ENCODE peak calls at places on chromosomes 7 and 10, in four cellular contexts. B is esophagus squamous epithelium, U is uterus, F is ascending aorta. D is an unnamed sample. For H3K9me3, the result is how much of the 10 kb centered on the place peaks cover.

GRCh38 chr7:45886931-45887667 is 1.2 kb upstream of the IGFBP1 start:
- DNase-seq in B (no peak), U (no peak), F (no peak), D (no peak)

GRCh38 chr7:11191574-11192220 is 218.0 kb downstream of the PHF14 start:
- DNase-seq in B (no peak), U (no peak), F (no peak), D (no peak)

GRCh38 chr7:105975770-105976428 is 12.8 kb downstream of the CDHR3 start:
- DNase-seq in B (no peak), U (no peak), F (no peak), D (no peak)

GRCh38 chr7:121069346-121070100 is 81.0 kb downstream of the CPED1 start:
- DNase-seq in B (no peak), U (peak), F (peak), D (no peak)

GRCh38 chr10:88996927-88997326 is 6.3 kb downstream of the FAS start:
- DNase-seq in B (no peak), U (no peak), F (no peak), D (no peak)

GRCh38 chr7:47573758-47574472 is 8.0 kb downstream of the TNS3 start:
- DNase-seq in B (no peak), U (peak), F (peak), D (no peak)

GRCh38 chr7:70805360-70805759 is 326.6 kb upstream of the GALNT17 start:
- DNase-seq in B (no peak), U (no peak), F (no peak), D (no peak)

GRCh38 chr10:101226506-101226887 is 2.8 kb downstream of the LBX1 start:
- DNase-seq in B (no peak), U (no peak), F (no peak), D (no peak)

GRCh38 chr7:43664681-43665080 is 64.6 kb downstream of the COA1 start:
- DNase-seq in B (no peak), U (no peak), F (no peak), D (no peak)

GRCh38 chr7:43671520-43671919 is 57.8 kb downstream of the COA1 start:
- DNase-seq in B (no peak), U (no peak), F (no peak), D (no peak)

GRCh38 chr7:43668035-43668434 is 61.3 kb downstream of the COA1 start:
- DNase-seq in B (no peak), U (no peak), F (no peak), D (no peak)

GRCh38 chr7:43666938-43667337 is 62.4 kb downstream of the COA1 start:
- DNase-seq in B (no peak), U (no peak), F (no peak), D (no peak)

GRCh38 chr7:43669286-43670081 is 59.8 kb downstream of the COA1 start:
- DNase-seq in B (no peak), U (no peak), F (no peak), D (peak)
- H3K9me3 ChIP-seq in B (under half), U (under half), F (under half), D (under half)

DNA sequence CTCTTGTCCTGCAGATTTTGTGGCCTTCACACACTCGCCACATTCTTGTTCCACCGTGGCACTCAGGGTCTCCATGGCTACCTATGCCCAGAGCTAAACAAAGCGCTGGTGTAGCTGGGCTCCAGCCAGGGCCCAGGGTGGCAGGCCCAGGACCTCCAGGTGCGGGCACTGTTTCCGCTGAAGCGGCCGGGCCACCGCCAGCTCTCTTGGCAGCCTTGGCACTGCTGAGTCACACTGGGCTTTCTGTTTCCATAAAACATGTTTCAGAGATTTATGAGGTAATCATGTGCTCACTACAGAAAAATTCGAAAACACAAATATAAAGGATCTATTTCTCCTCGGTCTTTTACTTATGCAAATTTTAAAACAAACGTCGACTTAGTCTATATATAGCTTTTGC is 51.3 kb downstream of the AOC1 start:
- DNase-seq in B (no peak), U (peak), F (peak), D (no peak)
- H3K9me3 ChIP-seq in B (under half), U (under half), F (under half), D (under half)

DNA sequence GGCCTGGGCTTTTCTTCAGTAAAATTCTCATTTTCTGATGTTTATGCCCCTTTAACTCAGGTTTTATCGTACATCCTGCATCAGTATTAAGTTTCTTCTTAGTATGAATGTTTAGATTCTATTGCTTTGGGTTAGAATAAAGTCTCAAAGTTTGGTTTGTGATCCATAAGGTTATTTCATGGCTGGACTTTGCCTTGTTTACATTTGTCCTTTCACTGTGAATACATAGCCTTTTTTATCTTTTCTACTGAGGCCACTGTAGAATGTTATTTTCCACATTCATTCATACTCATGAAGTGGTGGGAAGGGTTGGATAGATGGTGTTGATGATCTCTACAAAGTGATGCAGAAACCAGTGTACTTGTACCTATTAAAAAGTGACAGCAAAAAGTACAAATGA is 59.8 kb downstream of the CCSER2 start:
- DNase-seq in B (no peak), U (no peak), F (no peak), D (no peak)
- H3K9me3 ChIP-seq in B (under half), U (under half), F (under half), D (under half)

GRCh38 chr10:43622022-43622421 is 15.8 kb downstream of the ZNF485 start:
- DNase-seq in B (no peak), U (no peak), F (no peak), D (no peak)
- H3K9me3 ChIP-seq in B (under half), U (under half), F (under half), D (under half)

GRCh38 chr7:22640269-22640668 is 86.7 kb upstream of the IL6 start:
- DNase-seq in B (no peak), U (no peak), F (no peak), D (no peak)

GRCh38 chr7:22649686-22650085 is 77.3 kb upstream of the IL6 start:
- DNase-seq in B (no peak), U (no peak), F (no peak), D (no peak)

GRCh38 chr7:22647451-22648257 is 79.3 kb upstream of the IL6 start:
- DNase-seq in B (no peak), U (no peak), F (no peak), D (no peak)

GRCh38 chr7:22642454-22642853 is 84.5 kb upstream of the IL6 start:
- DNase-seq in B (no peak), U (no peak), F (no peak), D (no peak)

GRCh38 chr7:22645418-22646181 is 81.4 kb upstream of the IL6 start:
- DNase-seq in B (no peak), U (no peak), F (no peak), D (no peak)
- H3K9me3 ChIP-seq in B (under half), U (under half), F (half or more), D (under half)

GRCh38 chr7:64637521-64638445 is 28.1 kb upstream of the ZNF107 start:
- DNase-seq in B (no peak), U (no peak), F (no peak), D (no peak)
- H3K9me3 ChIP-seq in B (under half), U (under half), F (under half), D (under half)

DNA sequence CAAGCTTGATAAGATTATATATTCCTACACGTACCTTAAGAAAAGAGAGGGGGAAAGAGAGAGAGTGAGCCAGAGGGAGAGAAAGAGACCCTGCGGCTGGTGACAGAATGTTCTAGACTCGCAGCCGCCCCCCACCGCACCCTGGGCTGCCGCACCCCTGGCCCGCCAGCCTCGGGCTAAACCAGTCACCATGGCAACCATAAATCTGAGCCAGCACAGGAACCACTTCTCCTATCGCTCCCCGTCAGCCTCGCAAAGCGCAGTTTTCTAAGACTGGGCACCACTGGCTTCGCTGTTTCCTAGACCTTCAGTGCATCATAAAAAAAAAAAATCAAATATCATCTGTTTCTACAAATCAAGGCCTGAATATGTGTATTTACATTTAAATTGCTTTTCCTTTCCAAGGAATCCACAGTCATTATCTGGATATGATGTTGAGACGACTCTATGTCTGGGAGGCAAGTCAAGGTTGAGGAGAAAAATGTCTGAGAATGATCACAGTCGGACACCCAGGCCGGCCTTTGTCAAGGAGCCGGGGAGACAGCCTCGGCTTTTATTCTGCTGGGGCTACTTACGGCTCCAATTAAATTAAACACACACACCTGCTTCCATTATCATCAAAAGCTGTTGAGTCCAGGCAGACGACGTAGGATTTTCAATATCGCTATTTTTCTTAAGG is 99.9 kb downstream of the PTPRN2 start:
- DNase-seq in B (no peak), U (no peak), F (no peak), D (no peak)
- H3K9me3 ChIP-seq in B (under half), U (under half), F (under half), D (under half)

DNA sequence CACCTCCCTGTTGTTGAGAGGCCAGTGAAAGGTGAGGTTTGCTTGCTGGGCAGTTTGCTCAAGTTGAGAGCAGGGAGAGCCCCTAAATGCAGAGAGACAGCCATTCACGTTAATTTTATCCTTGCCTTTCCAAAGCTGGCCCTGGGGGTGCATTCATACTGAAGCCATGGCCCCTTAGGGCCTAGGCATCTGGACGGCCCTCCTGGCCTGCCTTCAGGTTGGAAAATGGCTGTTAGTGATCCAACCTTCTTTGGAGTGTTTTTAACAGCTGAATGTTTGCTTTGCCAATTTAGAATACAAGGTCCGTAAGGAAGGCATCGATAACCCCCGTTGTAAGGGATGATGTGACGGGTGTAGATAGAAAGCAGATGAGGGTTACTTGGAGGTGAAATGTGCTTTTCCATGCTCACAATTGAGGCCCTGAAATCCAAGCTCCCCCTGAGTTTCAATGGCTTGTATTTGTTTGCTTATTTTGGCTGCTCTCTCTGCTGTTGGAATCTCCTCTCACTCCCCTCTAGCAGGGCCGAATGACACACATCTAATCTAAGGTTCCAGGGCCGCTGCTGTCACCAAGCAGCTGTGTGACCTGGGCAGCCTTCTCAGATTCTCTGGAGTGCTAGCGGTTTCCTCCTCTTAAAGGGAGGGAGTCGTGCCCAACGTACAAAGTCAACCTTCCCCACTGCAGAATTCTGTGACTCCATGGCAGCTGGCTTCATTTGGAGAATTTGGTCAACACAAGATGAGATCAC is 171.7 kb upstream of the MKI67 start:
- DNase-seq in B (no peak), U (no peak), F (no peak), D (no peak)
- H3K9me3 ChIP-seq in B (under half), U (under half), F (under half), D (under half)

DNA sequence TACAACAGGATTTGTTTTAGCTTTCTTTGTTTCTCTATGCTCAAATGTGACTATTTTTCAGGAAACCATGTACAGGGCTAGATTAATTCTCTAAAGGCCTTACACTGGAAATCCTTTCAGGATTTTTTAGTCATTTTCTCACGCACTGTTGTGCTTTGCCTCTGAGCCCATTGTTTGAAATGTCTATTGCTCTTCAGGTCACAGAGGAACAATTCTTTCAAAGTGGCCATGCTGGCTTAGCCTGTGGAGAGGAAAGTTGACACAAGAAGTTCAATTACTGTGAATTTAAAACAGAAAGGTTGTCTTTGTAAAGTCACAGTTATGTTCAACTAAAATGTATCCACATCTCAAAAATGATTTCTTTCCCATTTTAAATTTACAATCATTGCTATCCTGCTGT is 1071.7 kb upstream of the POT1 start:
- DNase-seq in B (no peak), U (no peak), F (no peak), D (no peak)
- H3K9me3 ChIP-seq in B (under half), U (under half), F (under half), D (under half)